ENCODE peak calls at places on chromosomes 12 and 14, in seven cellular contexts. One of them, this sample, is unnamed.

GRCh38 chr14:67694791-67695393 is 672 bp downstream of the RDH11 start:
- DNase-seq in brain microvascular endothelial cell: peak
- DNase-seq in lung: peak
- DNase-seq in fibroblast of villous mesenchyme: peak
- DNase-seq in mucosa of descending colon: peak
- DNase-seq in stomach: peak
- DNase-seq in A549: peak
- DNase-seq in this sample: peak

GRCh38 chr12:39390752-39391151 is 52.2 kb downstream of the KIF21A start:
- DNase-seq in brain microvascular endothelial cell: no peak
- DNase-seq in lung: no peak
- DNase-seq in fibroblast of villous mesenchyme: no peak
- DNase-seq in mucosa of descending colon: no peak
- DNase-seq in stomach: no peak
- DNase-seq in A549: no peak
- DNase-seq in this sample: no peak

GRCh38 chr12:44647891-44648690 is 228.0 kb downstream of the NELL2 start:
- DNase-seq in brain microvascular endothelial cell: no peak
- DNase-seq in lung: no peak
- DNase-seq in fibroblast of villous mesenchyme: no peak
- DNase-seq in mucosa of descending colon: no peak
- DNase-seq in stomach: no peak
- DNase-seq in A549: no peak
- DNase-seq in this sample: no peak

GRCh38 chr14:32366256-32366655 is 37.2 kb downstream of the AKAP6 start:
- DNase-seq in brain microvascular endothelial cell: peak
- DNase-seq in lung: no peak
- DNase-seq in fibroblast of villous mesenchyme: no peak
- DNase-seq in mucosa of descending colon: no peak
- DNase-seq in stomach: no peak
- DNase-seq in A549: no peak
- DNase-seq in this sample: peak

GRCh38 chr14:49549881-49550280 is 36.3 kb downstream of the RPS29 start:
- DNase-seq in brain microvascular endothelial cell: peak
- DNase-seq in lung: no peak
- DNase-seq in fibroblast of villous mesenchyme: no peak
- DNase-seq in mucosa of descending colon: no peak
- DNase-seq in stomach: no peak
- DNase-seq in A549: no peak
- DNase-seq in this sample: peak

GRCh38 chr12:2244013-2244861 is 191.4 kb downstream of the CACNA1C start:
- DNase-seq in brain microvascular endothelial cell: peak
- DNase-seq in lung: no peak
- DNase-seq in fibroblast of villous mesenchyme: peak
- DNase-seq in mucosa of descending colon: no peak
- DNase-seq in stomach: no peak
- DNase-seq in A549: no peak
- DNase-seq in this sample: peak

GRCh38 chr14:66152269-66152668 is 333.9 kb upstream of the CCDC196 start:
- DNase-seq in brain microvascular endothelial cell: no peak
- DNase-seq in lung: no peak
- DNase-seq in fibroblast of villous mesenchyme: no peak
- DNase-seq in mucosa of descending colon: no peak
- DNase-seq in stomach: no peak
- DNase-seq in A549: no peak
- DNase-seq in this sample: no peak

GRCh38 chr12:80353254-80353653 is 90.8 kb upstream of the PTPRQ start:
- DNase-seq in brain microvascular endothelial cell: peak
- DNase-seq in lung: no peak
- DNase-seq in fibroblast of villous mesenchyme: peak
- DNase-seq in mucosa of descending colon: no peak
- DNase-seq in stomach: no peak
- DNase-seq in A549: no peak
- DNase-seq in this sample: peak

GRCh38 chr12:48956279-48957140 is 777 bp downstream of the ARF3 start:
- DNase-seq in brain microvascular endothelial cell: peak
- DNase-seq in lung: peak
- DNase-seq in fibroblast of villous mesenchyme: peak
- DNase-seq in mucosa of descending colon: peak
- DNase-seq in stomach: peak
- DNase-seq in A549: peak
- DNase-seq in this sample: peak

GRCh38 chr12:128672428-128672827 is 151.3 kb downstream of the SLC15A4 start:
- DNase-seq in brain microvascular endothelial cell: no peak
- DNase-seq in lung: no peak
- DNase-seq in fibroblast of villous mesenchyme: no peak
- DNase-seq in mucosa of descending colon: no peak
- DNase-seq in stomach: no peak
- DNase-seq in A549: no peak
- DNase-seq in this sample: no peak

GRCh38 chr14:82385043-82385442 is 851.4 kb upstream of the SEL1L start:
- DNase-seq in brain microvascular endothelial cell: no peak
- DNase-seq in lung: no peak
- DNase-seq in fibroblast of villous mesenchyme: no peak
- DNase-seq in mucosa of descending colon: no peak
- DNase-seq in stomach: no peak
- DNase-seq in A549: no peak
- DNase-seq in this sample: peak

GRCh38 chr14:29627141-29627540 is 300.5 kb downstream of the PRKD1 start:
- DNase-seq in brain microvascular endothelial cell: no peak
- DNase-seq in lung: no peak
- DNase-seq in fibroblast of villous mesenchyme: no peak
- DNase-seq in mucosa of descending colon: no peak
- DNase-seq in stomach: no peak
- DNase-seq in A549: no peak
- DNase-seq in this sample: peak

GRCh38 chr12:65634061-65634460 is 190.2 kb upstream of the HMGA2 start:
- DNase-seq in brain microvascular endothelial cell: no peak
- DNase-seq in lung: no peak
- DNase-seq in fibroblast of villous mesenchyme: no peak
- DNase-seq in mucosa of descending colon: no peak
- DNase-seq in stomach: no peak
- DNase-seq in A549: no peak
- DNase-seq in this sample: no peak

GRCh38 chr12:107976331-107976730 is 152.8 kb upstream of the WSCD2 start:
- DNase-seq in brain microvascular endothelial cell: no peak
- DNase-seq in lung: no peak
- DNase-seq in fibroblast of villous mesenchyme: no peak
- DNase-seq in mucosa of descending colon: no peak
- DNase-seq in stomach: no peak
- DNase-seq in A549: no peak
- DNase-seq in this sample: no peak

GRCh38 chr14:66772146-66772545 is 264.2 kb downstream of the GPHN start:
- DNase-seq in brain microvascular endothelial cell: no peak
- DNase-seq in lung: no peak
- DNase-seq in fibroblast of villous mesenchyme: no peak
- DNase-seq in mucosa of descending colon: no peak
- DNase-seq in stomach: no peak
- DNase-seq in A549: no peak
- DNase-seq in this sample: no peak

GRCh38 chr14:96189288-96189711 is 15.3 kb upstream of the BDKRB2 start:
- DNase-seq in brain microvascular endothelial cell: peak
- DNase-seq in lung: peak
- DNase-seq in fibroblast of villous mesenchyme: peak
- DNase-seq in mucosa of descending colon: no peak
- DNase-seq in stomach: no peak
- DNase-seq in A549: no peak
- DNase-seq in this sample: peak

GRCh38 chr12:71799105-71799504 is 40.5 kb upstream of the TBC1D15 start:
- DNase-seq in brain microvascular endothelial cell: peak
- DNase-seq in lung: no peak
- DNase-seq in fibroblast of villous mesenchyme: peak
- DNase-seq in mucosa of descending colon: no peak
- DNase-seq in stomach: no peak
- DNase-seq in A549: no peak
- DNase-seq in this sample: peak

GRCh38 chr12:12399161-12399560 is 42.3 kb downstream of the BORCS5 start:
- DNase-seq in brain microvascular endothelial cell: no peak
- DNase-seq in lung: no peak
- DNase-seq in fibroblast of villous mesenchyme: no peak
- DNase-seq in mucosa of descending colon: no peak
- DNase-seq in stomach: no peak
- DNase-seq in A549: no peak
- DNase-seq in this sample: no peak

GRCh38 chr14:94907626-94908261 is 137.8 kb upstream of the GSC start:
- DNase-seq in brain microvascular endothelial cell: no peak
- DNase-seq in lung: no peak
- DNase-seq in fibroblast of villous mesenchyme: no peak
- DNase-seq in mucosa of descending colon: no peak
- DNase-seq in stomach: no peak
- DNase-seq in A549: no peak
- DNase-seq in this sample: no peak

GRCh38 chr12:109878749-109879148 is 1.6 kb downstream of the GLTP start:
- DNase-seq in brain microvascular endothelial cell: no peak
- DNase-seq in lung: no peak
- DNase-seq in fibroblast of villous mesenchyme: no peak
- DNase-seq in mucosa of descending colon: no peak
- DNase-seq in stomach: no peak
- DNase-seq in A549: no peak
- DNase-seq in this sample: no peak
- H3K4me3 ChIP-seq in brain microvascular endothelial cell: peak
- H3K4me3 ChIP-seq in lung: no peak
- H3K4me3 ChIP-seq in fibroblast of villous mesenchyme: peak
- H3K4me3 ChIP-seq in mucosa of descending colon: no peak
- H3K4me3 ChIP-seq in stomach: peak
- H3K4me3 ChIP-seq in A549: no peak
- H3K4me3 ChIP-seq in this sample: peak

GRCh38 chr14:81236138-81236537 is 15.4 kb upstream of the GTF2A1 start:
- DNase-seq in brain microvascular endothelial cell: no peak
- DNase-seq in lung: no peak
- DNase-seq in fibroblast of villous mesenchyme: no peak
- DNase-seq in mucosa of descending colon: no peak
- DNase-seq in stomach: no peak
- DNase-seq in A549: no peak
- DNase-seq in this sample: no peak
- TF ChIP-seq CTCF in brain microvascular endothelial cell: no peak
- TF ChIP-seq CTCF in lung: no peak
- TF ChIP-seq CTCF in fibroblast of villous mesenchyme: no peak
- TF ChIP-seq CTCF in mucosa of descending colon: no peak
- TF ChIP-seq CTCF in stomach: no peak
- TF ChIP-seq CTCF in A549: no peak
- TF ChIP-seq CTCF in this sample: no peak

GRCh38 chr12:64088431-64089349 is 133.4 kb downstream of the KICS2 start:
- DNase-seq in brain microvascular endothelial cell: peak
- DNase-seq in lung: peak
- DNase-seq in fibroblast of villous mesenchyme: peak
- DNase-seq in mucosa of descending colon: no peak
- DNase-seq in stomach: peak
- DNase-seq in A549: peak
- DNase-seq in this sample: peak
- H3K4me3 ChIP-seq in brain microvascular endothelial cell: peak
- H3K4me3 ChIP-seq in lung: no peak
- H3K4me3 ChIP-seq in fibroblast of villous mesenchyme: no peak
- H3K4me3 ChIP-seq in mucosa of descending colon: no peak
- H3K4me3 ChIP-seq in stomach: no peak
- H3K4me3 ChIP-seq in A549: peak
- H3K4me3 ChIP-seq in this sample: no peak

GRCh38 chr12:100346660-100347059 is 10.2 kb upstream of the SLC17A8 start:
- DNase-seq in brain microvascular endothelial cell: no peak
- DNase-seq in lung: no peak
- DNase-seq in fibroblast of villous mesenchyme: peak
- DNase-seq in mucosa of descending colon: no peak
- DNase-seq in stomach: no peak
- DNase-seq in A549: no peak
- DNase-seq in this sample: peak

GRCh38 chr12:100345020-100345767 is 11.7 kb upstream of the SLC17A8 start:
- DNase-seq in brain microvascular endothelial cell: no peak
- DNase-seq in lung: no peak
- DNase-seq in fibroblast of villous mesenchyme: no peak
- DNase-seq in mucosa of descending colon: no peak
- DNase-seq in stomach: no peak
- DNase-seq in A549: no peak
- DNase-seq in this sample: no peak

GRCh38 chr12:100348657-100349454 is 8.0 kb upstream of the SLC17A8 start:
- DNase-seq in brain microvascular endothelial cell: no peak
- DNase-seq in lung: no peak
- DNase-seq in fibroblast of villous mesenchyme: peak
- DNase-seq in mucosa of descending colon: no peak
- DNase-seq in stomach: no peak
- DNase-seq in A549: peak
- DNase-seq in this sample: no peak
- TF ChIP-seq CTCF in brain microvascular endothelial cell: peak
- TF ChIP-seq CTCF in lung: no peak
- TF ChIP-seq CTCF in fibroblast of villous mesenchyme: peak
- TF ChIP-seq CTCF in mucosa of descending colon: no peak
- TF ChIP-seq CTCF in stomach: no peak
- TF ChIP-seq CTCF in A549: peak
- TF ChIP-seq CTCF in this sample: peak

GRCh38 chr12:8123124-8123888 is at the start of gene CLEC4A:
- DNase-seq in brain microvascular endothelial cell: no peak
- DNase-seq in lung: no peak
- DNase-seq in fibroblast of villous mesenchyme: no peak
- DNase-seq in mucosa of descending colon: no peak
- DNase-seq in stomach: no peak
- DNase-seq in A549: no peak
- DNase-seq in this sample: no peak

GRCh38 chr12:8120072-8120713 is 3.2 kb upstream of the CLEC4A start:
- DNase-seq in brain microvascular endothelial cell: no peak
- DNase-seq in lung: no peak
- DNase-seq in fibroblast of villous mesenchyme: no peak
- DNase-seq in mucosa of descending colon: no peak
- DNase-seq in stomach: no peak
- DNase-seq in A549: no peak
- DNase-seq in this sample: no peak
- H3K4me3 ChIP-seq in brain microvascular endothelial cell: no peak
- H3K4me3 ChIP-seq in lung: no peak
- H3K4me3 ChIP-seq in fibroblast of villous mesenchyme: no peak
- H3K4me3 ChIP-seq in mucosa of descending colon: no peak
- H3K4me3 ChIP-seq in stomach: no peak
- H3K4me3 ChIP-seq in A549: no peak
- H3K4me3 ChIP-seq in this sample: no peak

This sample was measured in foreskin fibroblast.